ENCODE peak calls at places on chromosome 11, in six cellular contexts. E is naive thymus-derived CD4-positive, alpha-beta T cell; B is glomerular endothelial cell; K is Daoy; H is Jurkat, Clone E6-1; R is activated CD8-positive, alpha-beta memory T cell treated with anti-CD3 and anti-CD28 coated beads for 24 hours. Q is an unnamed sample.

GRCh38 chr11:93288079-93288478 is 42.5 kb upstream of the DEUP1 start:
- DNase-seq in E (no peak), B (no peak), K (no peak), H (no peak), R (no peak), Q (no peak)

GRCh38 chr11:35174666-35175065 is 35.7 kb downstream of the CD44 start:
- DNase-seq in E (no peak), B (no peak), K (no peak), H (no peak), R (no peak), Q (no peak)

GRCh38 chr11:72671144-72672099 is 2.8 kb downstream of the PDE2A start:
- DNase-seq in E (no peak), B (no peak), K (no peak), H (no peak), R (no peak), Q (no peak)

GRCh38 chr11:94800394-94800793 is 32.2 kb downstream of the AMOTL1 start:
- DNase-seq in E (no peak), B (no peak), K (no peak), H (no peak), R (no peak), Q (no peak)

GRCh38 chr11:111623527-111624030 is 21.3 kb downstream of the SIK2 start:
- DNase-seq in E (no peak), B (no peak), K (no peak), H (no peak), R (no peak), Q (no peak)

GRCh38 chr11:128299132-128299726 is 288.1 kb downstream of the ETS1 start:
- DNase-seq in E (no peak), B (no peak), K (peak; percentile 13), H (no peak), R (no peak), Q (no peak)

GRCh38 chr11:68689737-68690625 is 5.6 kb downstream of the GAL start:
- DNase-seq in E (no peak), B (no peak), K (no peak), H (no peak), R (no peak), Q (no peak)

GRCh38 chr11:16891964-16892363 is 122.2 kb downstream of the PLEKHA7 start:
- DNase-seq in E (no peak), B (no peak), K (peak; percentile 56), H (no peak), R (no peak), Q (no peak)

GRCh38 chr11:64834723-64835615 is 9.5 kb downstream of the CDC42BPG start:
- DNase-seq in E (no peak), B (no peak), K (peak; percentile 91), H (no peak), R (no peak), Q (no peak)

GRCh38 chr11:115264278-115264677 is 239.9 kb downstream of the CADM1 start:
- DNase-seq in E (no peak), B (no peak), K (no peak), H (no peak), R (no peak), Q (no peak)

GRCh38 chr11:103228807-103229206 is 119.6 kb downstream of the DYNC2H1 start:
- DNase-seq in E (no peak), B (no peak), K (peak; percentile 17), H (no peak), R (no peak), Q (no peak)